ENCODE peak calls at places on chromosomes 13 and 19, in five cellular contexts. R, J, N, M and A are unnamed samples. For H3K4me1, the result is how much of the 10 kb centered on the place peaks cover.

GRCh38 chr19:43658001-43658400 is 12.0 kb downstream of the PLAUR start:
- DNase-seq in J (no peak), M (no peak), R (no peak), N (no peak), A (no peak)

GRCh38 chr13:30577381-30577780 is 40.3 kb upstream of the USPL1 start:
- DNase-seq in J (no peak), M (no peak), R (peak), N (no peak), A (no peak)

GRCh38 chr13:76597868-76598267 is 288.3 kb downstream of the KCTD12 start:
- DNase-seq in N (no peak), M (no peak), J (no peak), R (no peak), A (no peak)

GRCh38 chr13:68125087-68125480 is 894.9 kb upstream of the PCDH9 start:
- DNase-seq in R (no peak), M (no peak), N (no peak), J (no peak), A (no peak)

GRCh38 chr13:24680258-24680920 is at the start of gene ATP12A:
- DNase-seq in J (peak), R (peak), N (no peak), M (no peak), A (no peak)

GRCh38 chr13:107284168-107284567 is 716.2 kb upstream of the ARGLU1 start:
- DNase-seq in N (no peak), R (no peak), J (no peak), M (no peak), A (no peak)

GRCh38 chr19:55581145-55581827 is 638 bp upstream of the ZNF579 start:
- DNase-seq in N (no peak), R (no peak), J (peak), M (no peak), A (no peak)

GRCh38 chr19:46147791-46148288 is at the start of gene IGFL2:
- DNase-seq in J (no peak), N (no peak), M (no peak), R (no peak), A (no peak)

GRCh38 chr13:35927554-35927953 is 203.6 kb downstream of the DCLK1 start:
- DNase-seq in M (peak), N (peak), J (no peak), R (no peak), A (no peak)

GRCh38 chr13:28035146-28035782 is 46.8 kb upstream of the URAD start:
- DNase-seq in M (no peak), J (no peak), N (no peak), R (peak), A (no peak)

GRCh38 chr19:48745208-48745995 is 1.3 kb downstream of the IZUMO1 start:
- DNase-seq in M (peak), N (peak), R (peak), J (peak), A (no peak)

GRCh38 chr19:34364830-34365462 is at the start of gene GPI:
- DNase-seq in N (peak), M (peak), J (peak), R (peak), A (no peak)

GRCh38 chr19:54523403-54523802 is 20.8 kb downstream of the LAIR2 start:
- DNase-seq in N (no peak), M (no peak), J (no peak), R (no peak), A (no peak)
- H3K4me1 ChIP-seq in N (under half), M (under half), J (under half), R (under half), A (under half)

GRCh38 chr13:58953638-58954037 is 1210.1 kb downstream of the DIAPH3 start:
- DNase-seq in J (no peak), N (no peak), M (no peak), R (no peak), A (no peak)

GRCh38 chr13:58946274-58946673 is 1217.5 kb downstream of the DIAPH3 start:
- DNase-seq in J (no peak), R (no peak), M (no peak), N (no peak), A (no peak)

GRCh38 chr13:58950911-58951310 is 1212.8 kb downstream of the DIAPH3 start:
- DNase-seq in M (no peak), J (no peak), R (no peak), N (no peak), A (no peak)

DNA sequence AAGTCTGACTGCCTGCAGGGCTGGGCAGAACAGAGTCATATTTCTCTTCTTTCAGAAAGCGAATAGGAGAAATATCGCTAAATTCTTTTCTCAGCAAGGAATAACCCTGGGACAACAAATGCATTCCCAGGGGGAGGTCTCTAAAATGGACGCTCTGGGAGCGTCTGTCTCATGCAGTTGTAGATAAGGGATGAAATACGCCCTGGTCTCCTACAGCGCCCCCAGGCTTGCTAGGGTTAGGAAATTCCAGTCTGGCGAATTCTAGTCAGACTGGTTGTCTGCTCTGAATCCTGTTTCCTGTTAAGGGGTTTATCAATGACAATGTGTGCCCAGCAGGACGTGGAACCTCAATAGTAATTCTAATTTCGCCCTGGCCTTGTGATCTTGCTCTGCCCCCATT is 1214.1 kb downstream of the DIAPH3 start:
- DNase-seq in R (no peak), M (no peak), N (no peak), J (no peak), A (no peak)
- TF ChIP-seq EP300 in R (no peak), M (no peak), N (no peak), J (no peak), A (no peak)

GRCh38 chr19:39127812-39128510 is 2.4 kb downstream of the PAK4 start:
- DNase-seq in J (peak), R (peak), M (no peak), N (no peak), A (no peak)

GRCh38 chr19:39130337-39131254 is 5.0 kb downstream of the PAK4 start:
- DNase-seq in R (no peak), N (no peak), J (no peak), M (no peak), A (no peak)

GRCh38 chr19:39131255-39131755 is 5.7 kb downstream of the PAK4 start:
- DNase-seq in N (no peak), J (no peak), R (no peak), M (peak), A (no peak)

GRCh38 chr19:39128511-39129079 is 3.0 kb downstream of the PAK4 start:
- DNase-seq in M (no peak), N (no peak), R (peak), J (no peak), A (no peak)

DNA sequence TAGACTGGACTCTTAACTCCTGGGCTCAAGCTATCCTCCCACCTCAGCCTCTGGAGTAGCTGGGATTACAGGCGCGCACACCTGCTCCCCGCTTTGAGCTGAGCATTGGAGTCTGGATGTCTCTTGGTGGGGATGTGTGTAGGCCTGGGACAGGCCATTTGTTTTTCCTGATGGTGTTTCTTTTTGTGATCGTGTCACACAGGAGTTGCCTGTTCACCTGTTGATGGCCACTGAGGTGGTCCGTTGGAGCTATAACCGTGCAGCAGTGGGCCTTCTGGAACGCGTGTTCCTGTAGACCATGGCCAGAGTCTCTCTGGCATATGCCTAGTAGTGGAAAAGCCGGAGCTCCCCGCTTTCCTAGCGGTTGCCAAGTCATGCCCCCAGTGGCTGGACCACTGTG is 3.5 kb downstream of the PAK4 start:
- DNase-seq in N (no peak), J (no peak), R (no peak), M (no peak), A (no peak)
- H3K4me1 ChIP-seq in N (half or more), J (half or more), R (under half), M (under half), A (half or more)

DNA sequence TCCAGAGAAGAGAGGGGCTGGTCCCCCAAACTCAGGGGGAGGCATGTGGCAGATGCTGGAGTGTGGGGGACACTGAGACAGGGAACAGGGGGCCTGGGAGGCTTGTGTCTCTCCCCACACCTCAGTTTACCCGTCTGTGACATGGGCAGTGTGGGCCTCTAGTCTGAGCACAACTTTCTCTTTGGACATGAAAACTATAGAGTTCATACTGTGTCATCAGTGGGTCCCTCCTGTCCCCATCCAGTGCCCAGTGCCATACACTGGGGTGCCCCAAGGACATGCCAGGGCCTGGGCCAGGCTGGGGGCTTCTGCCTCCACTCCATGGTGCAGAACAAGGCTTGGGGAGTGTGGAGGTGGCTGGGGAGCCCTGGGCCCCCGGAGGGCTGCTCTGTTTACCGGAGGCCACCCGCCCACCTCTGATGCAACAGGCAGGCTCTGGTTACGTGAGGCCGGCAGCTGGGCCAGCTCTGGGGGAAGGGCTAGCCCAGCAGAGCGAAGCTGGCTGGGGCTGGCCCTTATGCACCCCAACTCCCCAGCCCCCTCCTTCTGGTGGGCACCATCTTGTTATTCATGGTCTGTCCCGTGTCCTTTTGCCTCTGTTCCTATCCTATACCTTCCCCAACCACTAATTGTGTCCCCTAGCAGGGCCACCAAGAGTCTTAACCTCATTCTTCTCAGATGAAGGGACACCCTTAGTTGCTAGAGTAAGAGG is 1.9 kb upstream of the MEF2B start:
- DNase-seq in R (no peak), M (no peak), J (no peak), N (no peak), A (no peak)
- TF ChIP-seq EP300 in R (no peak), M (no peak), J (no peak), N (no peak), A (no peak)

GRCh38 chr19:15323496-15324235 is 8.7 kb downstream of the BRD4 start:
- DNase-seq in N (peak), J (peak), R (peak), M (peak), A (peak)

GRCh38 chr19:15318241-15318691 is 14.1 kb downstream of the BRD4 start:
- DNase-seq in J (no peak), M (no peak), R (no peak), N (no peak), A (no peak)

GRCh38 chr19:15324791-15325519 is 7.4 kb downstream of the BRD4 start:
- DNase-seq in N (no peak), R (no peak), M (no peak), J (peak), A (peak)

GRCh38 chr19:15320118-15320517 is 12.2 kb downstream of the BRD4 start:
- DNase-seq in N (no peak), M (no peak), J (no peak), R (no peak), A (no peak)

DNA sequence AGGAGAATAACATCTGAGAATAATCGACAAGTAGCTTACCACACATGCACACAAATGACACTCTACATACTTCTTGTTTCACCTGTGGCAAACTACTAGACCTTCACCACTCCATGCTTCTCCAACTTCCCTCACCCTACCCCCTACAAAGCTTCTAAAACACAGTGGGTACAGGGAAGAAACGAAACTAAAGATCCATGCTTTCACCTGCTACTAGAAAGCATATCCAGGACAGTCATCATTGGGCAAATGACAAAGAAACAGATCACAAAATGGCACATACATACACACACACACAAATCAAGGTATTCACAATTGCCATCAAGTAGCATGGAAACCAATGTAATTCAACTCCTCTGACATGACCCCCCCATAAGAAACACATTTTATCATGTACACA is 10.6 kb downstream of the BRD4 start:
- DNase-seq in J (no peak), N (no peak), M (no peak), R (no peak), A (no peak)
- H3K4me1 ChIP-seq in J (half or more), N (half or more), M (under half), R (half or more), A (half or more)

DNA sequence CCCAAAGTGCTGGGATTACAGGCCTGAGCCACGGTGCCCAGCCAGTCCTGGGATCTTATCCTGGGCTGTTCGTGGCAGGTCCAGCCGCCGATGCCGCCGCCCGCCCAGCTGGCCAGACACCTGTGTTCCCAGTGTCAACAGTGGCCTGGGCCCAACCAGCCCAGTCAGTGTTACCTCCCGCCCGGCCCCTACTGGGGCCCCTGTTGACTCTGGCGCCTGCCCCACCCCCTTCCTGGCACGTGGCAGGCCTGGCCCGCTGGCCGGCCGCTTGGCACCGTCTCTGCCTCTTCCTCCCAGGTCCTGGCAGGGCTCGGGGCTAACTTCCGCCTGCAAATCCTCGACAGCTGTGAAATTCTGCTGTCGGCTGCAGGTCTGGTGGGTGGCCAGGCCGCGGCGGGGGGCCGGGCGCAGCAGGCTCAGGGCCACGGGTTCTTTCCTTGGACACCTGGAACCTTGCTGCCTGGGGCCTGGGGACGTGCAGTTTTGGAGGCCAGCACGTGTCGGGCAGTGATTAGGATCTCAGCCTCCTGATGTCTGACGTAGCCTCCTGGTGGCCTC is 9.1 kb downstream of the ARID3A start:
- DNase-seq in J (peak), M (peak), N (peak), R (peak), A (peak)
- TF ChIP-seq EP300 in J (no peak), M (no peak), N (peak), R (no peak), A (no peak)

GRCh38 chr19:41702208-41702651 is 6.2 kb upstream of the CEACAM5 start:
- DNase-seq in R (no peak), N (no peak), J (no peak), M (no peak), A (no peak)

GRCh38 chr19:41699231-41699967 is 9.0 kb upstream of the CEACAM5 start:
- DNase-seq in N (no peak), M (no peak), J (peak), R (peak), A (peak)

GRCh38 chr19:41701401-41702075 is 6.9 kb upstream of the CEACAM5 start:
- DNase-seq in R (peak), J (peak), N (no peak), M (no peak), A (no peak)

GRCh38 chr19:41699968-41700323 is 8.5 kb upstream of the CEACAM5 start:
- DNase-seq in J (peak), M (no peak), N (no peak), R (peak), A (peak)

DNA sequence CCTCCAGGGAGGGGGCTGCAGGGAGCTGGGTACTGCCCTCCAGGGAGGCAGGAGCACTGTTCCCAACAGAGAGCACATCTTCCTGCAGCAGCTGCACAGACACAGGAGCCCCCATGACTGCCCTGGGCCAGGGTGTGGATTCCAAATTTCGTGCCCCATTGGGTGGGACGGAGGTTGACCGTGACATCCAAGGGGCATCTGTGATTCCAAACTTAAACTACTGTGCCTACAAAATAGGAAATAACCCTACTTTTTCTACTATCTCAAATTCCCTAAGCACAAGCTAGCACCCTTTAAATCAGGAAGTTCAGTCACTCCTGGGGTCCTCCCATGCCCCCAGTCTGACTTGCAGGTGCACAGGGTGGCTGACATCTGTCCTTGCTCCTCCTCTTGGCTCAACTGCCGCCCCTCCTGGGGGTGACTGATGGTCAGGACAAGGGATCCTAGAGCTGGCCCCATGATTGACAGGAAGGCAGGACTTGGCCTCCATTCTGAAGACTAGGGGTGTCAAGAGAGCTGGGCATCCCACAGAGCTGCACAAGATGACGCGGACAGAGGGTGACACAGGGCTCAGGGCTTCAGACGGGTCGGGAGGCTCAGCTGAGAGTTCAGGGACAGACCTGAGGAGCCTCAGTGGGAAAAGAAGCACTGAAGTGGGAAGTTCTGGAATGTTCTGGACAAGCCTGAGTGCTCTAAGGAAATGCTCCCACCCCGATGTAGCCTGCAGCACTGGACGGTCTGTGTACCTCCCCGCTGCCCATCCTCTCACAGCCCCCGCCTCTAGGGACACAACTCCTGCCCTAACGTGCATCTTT is 7.8 kb upstream of the CEACAM5 start:
- DNase-seq in J (peak), N (no peak), M (no peak), R (peak), A (peak)
- H3K4me1 ChIP-seq in J (under half), N (under half), M (under half), R (under half), A (under half)

GRCh38 chr13:108615241-108615640 is 14.2 kb upstream of the MYO16 start:
- DNase-seq in R (no peak), N (no peak), M (no peak), J (no peak), A (no peak)
- TF ChIP-seq EP300 in R (no peak), N (no peak), M (no peak), J (no peak), A (no peak)

DNA sequence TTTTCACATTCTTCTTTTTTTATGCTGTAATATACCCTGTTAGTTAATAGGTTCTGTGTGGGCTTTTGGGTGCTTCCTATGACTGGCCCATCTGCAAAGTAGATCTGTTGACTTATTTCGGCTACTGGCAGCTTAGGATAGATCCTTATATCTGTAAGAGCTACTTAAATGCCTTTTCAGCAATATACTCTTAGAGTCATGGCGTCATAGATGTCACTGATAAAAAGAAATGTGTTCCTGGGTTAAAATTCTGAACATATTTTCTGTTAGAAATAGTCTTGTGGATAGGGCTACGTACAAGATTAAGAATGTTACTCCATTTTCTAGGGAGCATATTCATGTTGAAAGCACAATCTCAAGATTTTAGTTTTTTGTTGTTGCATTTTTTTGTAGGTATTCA is 4.7 kb downstream of the AKAP11 start:
- DNase-seq in M (no peak), R (no peak), J (no peak), N (no peak), A (no peak)
- H3K4me1 ChIP-seq in M (under half), R (under half), J (under half), N (half or more), A (under half)